ENCODE peak calls at places on chromosome 1, in nine cellular contexts. E is HFF-Myc; G is activated CD4-positive, alpha-beta T cell treated with anti-CD3 and anti-CD28 coated beads, Interleukin-2, amount 10 ng/mL, durations not matched to agents 7 days and 5 days; R is HTR-8/SVneo; W is fibroblast of lung; C is heart left ventricle; S is anterior cingulate cortex; O is GM20000; D is aorta. X is an unnamed sample.

GRCh38 chr1:55127827-55128343 is 87.3 kb downstream of the USP24 start:
- DNase-seq in E (no peak), G (no peak), R (no peak), W (peak; percentile 49), C (no peak), S (no peak), O (peak; percentile 46), D (no peak), X (no peak)

GRCh38 chr1:41418868-41419583 is 57.8 kb downstream of the FOXO6 start:
- DNase-seq in E (peak; percentile 56), G (no peak), R (peak; percentile 88), W (peak; percentile 88), C (peak; percentile 82), S (no peak), O (no peak), D (peak; percentile 95), X (no peak)

GRCh38 chr1:69321311-69321710 is 246.4 kb upstream of the LRRC7 start:
- DNase-seq in E (no peak), G (no peak), R (no peak), W (no peak), C (no peak), S (no peak), O (no peak), D (no peak), X (no peak)

GRCh38 chr1:66374561-66375111 is 159.3 kb upstream of the SGIP1 start:
- DNase-seq in E (no peak), G (peak; percentile 12), R (peak; percentile 34), W (peak; percentile 72), C (no peak), S (no peak), O (peak; percentile 49), D (no peak), X (peak; percentile 40)

GRCh38 chr1:21833392-21833976 is 21.4 kb downstream of the LDLRAD2 start:
- DNase-seq in E (no peak), G (no peak), R (no peak), W (no peak), C (no peak), S (no peak), O (no peak), D (no peak), X (no peak)

GRCh38 chr1:210364479-210364878 is 35.8 kb downstream of the HHAT start:
- DNase-seq in E (no peak), G (no peak), R (no peak), W (no peak), C (no peak), S (no peak), O (no peak), D (no peak), X (no peak)

GRCh38 chr1:155321577-155322497 is 1.1 kb downstream of the RUSC1 start:
- DNase-seq in E (no peak), G (no peak), R (no peak), W (no peak), C (no peak), S (no peak), O (no peak), D (peak; percentile 50), X (no peak)

GRCh38 chr1:150332651-150333290 is 11.4 kb downstream of the PRPF3 start:
- DNase-seq in E (no peak), G (no peak), R (no peak), W (no peak), C (no peak), S (no peak), O (no peak), D (no peak), X (no peak)

GRCh38 chr1:151639466-151639865 is 27.6 kb downstream of the SNX27 start:
- DNase-seq in E (no peak), G (no peak), R (no peak), W (peak; percentile 23), C (no peak), S (no peak), O (no peak), D (no peak), X (no peak)

GRCh38 chr1:175857756-175858155 is 114.4 kb upstream of the TNR start:
- DNase-seq in E (no peak), G (no peak), R (no peak), W (no peak), C (no peak), S (no peak), O (no peak), D (no peak), X (no peak)

GRCh38 chr1:223832637-223832943 is 13.2 kb downstream of the TP53BP2 start:
- DNase-seq in E (no peak), G (no peak), R (no peak), W (no peak), C (no peak), S (no peak), O (no peak), D (no peak), X (peak; percentile 25)

GRCh38 chr1:193013005-193013404 is 46.2 kb downstream of the UCHL5 start:
- DNase-seq in E (no peak), G (no peak), R (no peak), W (peak; percentile 44), C (no peak), S (no peak), O (no peak), D (no peak), X (no peak)

GRCh38 chr1:236168716-236169429 is 26.5 kb downstream of the GPR137B start:
- DNase-seq in E (no peak), G (no peak), R (no peak), W (peak; percentile 83), C (peak; percentile 77), S (no peak), O (no peak), D (peak; percentile 88), X (peak; percentile 34)

GRCh38 chr1:214331827-214332423 is 51.0 kb downstream of the SMYD2 start:
- DNase-seq in E (no peak), G (peak; percentile 64), R (peak; percentile 68), W (peak; percentile 45), C (peak; percentile 67), S (no peak), O (peak; percentile 67), D (no peak), X (peak; percentile 70)

GRCh38 chr1:68227598-68227997 is 4.7 kb downstream of the WLS start:
- DNase-seq in E (no peak), G (no peak), R (no peak), W (no peak), C (no peak), S (no peak), O (no peak), D (no peak), X (no peak)

GRCh38 chr1:21069549-21069948 is 107.1 kb downstream of the EIF4G3 start:
- DNase-seq in E (peak; percentile 19), G (no peak), R (peak; percentile 29), W (peak; percentile 65), C (no peak), S (no peak), O (no peak), D (no peak), X (no peak)

GRCh38 chr1:200042437-200043329 is 15.2 kb downstream of the NR5A2 start:
- DNase-seq in E (no peak), G (no peak), R (no peak), W (no peak), C (no peak), S (no peak), O (no peak), D (no peak), X (no peak)

GRCh38 chr1:147567594-147568381 is 26.5 kb downstream of the BCL9 start:
- DNase-seq in E (no peak), G (no peak), R (no peak), W (no peak), C (no peak), S (no peak), O (no peak), D (no peak), X (no peak)

GRCh38 chr1:27416387-27417111 is 24.1 kb downstream of the GPR3 start:
- DNase-seq in E (no peak), G (peak; percentile 72), R (no peak), W (peak; percentile 73), C (no peak), S (no peak), O (no peak), D (no peak), X (peak; percentile 55)

GRCh38 chr1:55441474-55441873 is 226.3 kb upstream of the USP24 start:
- DNase-seq in E (no peak), G (no peak), R (no peak), W (peak; percentile 78), C (no peak), S (no peak), O (no peak), D (no peak), X (no peak)

GRCh38 chr1:15187175-15187810 is 33.7 kb downstream of the TMEM51 start:
- DNase-seq in E (no peak), G (no peak), R (peak; percentile 17), W (no peak), C (no peak), S (no peak), O (no peak), D (no peak), X (no peak)

X was measured in germinal center.